ENCODE peak calls at places on chromosomes 16 and 17, in eight cellular contexts. U is BE2C, L is AG04450, M is neural progenitor cell, R is left ventricle myocardium inferior, D is astrocyte of the cerebellum, S is mammary epithelial cell, X is bronchial epithelial cell. F is an unnamed sample.

GRCh38 chr17:45050680-45051059 is 762 bp downstream of the DCAKD start:
- DNase-seq in U (no peak), L (no peak), M (peak; percentile 45), R (no peak), D (no peak), S (peak; percentile 65), X (no peak), F (no peak)

GRCh38 chr16:14302031-14302398 is 230.9 kb downstream of the MRTFB start:
- DNase-seq in U (peak; percentile 78), L (no peak), M (peak; percentile 82), R (peak; percentile 66), D (no peak), S (peak; percentile 74), X (peak; percentile 27), F (no peak)

GRCh38 chr17:34613064-34614019 is 34.0 kb downstream of the TMEM132E start:
- DNase-seq in U (peak; percentile 83), L (no peak), M (peak; percentile 65), R (no peak), D (no peak), S (no peak), X (peak; percentile 42), F (no peak)

GRCh38 chr16:1197237-1197866 is 27.7 kb downstream of the TPSG1 start:
- DNase-seq in U (no peak), L (no peak), M (no peak), R (no peak), D (no peak), S (no peak), X (no peak), F (no peak)

GRCh38 chr17:83191388-83192160 is 112.2 kb downstream of the METRNL start:
- DNase-seq in U (no peak), L (no peak), M (no peak), R (no peak), D (no peak), S (no peak), X (no peak), F (no peak)

GRCh38 chr16:20243731-20244281 is 83.5 kb downstream of the GP2 start:
- DNase-seq in U (no peak), L (no peak), M (no peak), R (no peak), D (no peak), S (no peak), X (no peak), F (no peak)

GRCh38 chr17:82935944-82936767 is 96.3 kb upstream of the ZNF750 start:
- DNase-seq in U (no peak), L (no peak), M (peak; percentile 63), R (peak; percentile 11), D (no peak), S (no peak), X (no peak), F (no peak)

GRCh38 chr17:45111838-45112237 is 20.5 kb downstream of the PLCD3 start:
- DNase-seq in U (no peak), L (no peak), M (no peak), R (no peak), D (no peak), S (no peak), X (no peak), F (no peak)

GRCh38 chr16:31131416-31131815 is 4.1 kb downstream of the PRSS8 start:
- DNase-seq in U (no peak), L (no peak), M (no peak), R (no peak), D (no peak), S (no peak), X (no peak), F (no peak)

GRCh38 chr17:40290629-40291296 is 3.1 kb downstream of the CDC6 start:
- DNase-seq in U (peak; percentile 74), L (peak; percentile 88), M (peak; percentile 70), R (no peak), D (peak; percentile 83), S (peak; percentile 88), X (peak; percentile 94), F (peak; percentile 70)

GRCh38 chr17:47636273-47637030 is 13.3 kb upstream of the KPNB1 start:
- DNase-seq in U (no peak), L (no peak), M (no peak), R (no peak), D (no peak), S (no peak), X (no peak), F (no peak)

GRCh38 chr16:84933774-84934571 is 77.4 kb downstream of the ZDHHC7 start:
- DNase-seq in U (no peak), L (no peak), M (no peak), R (peak; percentile 88), D (no peak), S (no peak), X (no peak), F (no peak)

GRCh38 chr16:80518436-80518835 is 22.4 kb upstream of the DYNLRB2 start:
- DNase-seq in U (no peak), L (no peak), M (no peak), R (no peak), D (no peak), S (peak; percentile 60), X (peak; percentile 50), F (no peak)

DNA sequence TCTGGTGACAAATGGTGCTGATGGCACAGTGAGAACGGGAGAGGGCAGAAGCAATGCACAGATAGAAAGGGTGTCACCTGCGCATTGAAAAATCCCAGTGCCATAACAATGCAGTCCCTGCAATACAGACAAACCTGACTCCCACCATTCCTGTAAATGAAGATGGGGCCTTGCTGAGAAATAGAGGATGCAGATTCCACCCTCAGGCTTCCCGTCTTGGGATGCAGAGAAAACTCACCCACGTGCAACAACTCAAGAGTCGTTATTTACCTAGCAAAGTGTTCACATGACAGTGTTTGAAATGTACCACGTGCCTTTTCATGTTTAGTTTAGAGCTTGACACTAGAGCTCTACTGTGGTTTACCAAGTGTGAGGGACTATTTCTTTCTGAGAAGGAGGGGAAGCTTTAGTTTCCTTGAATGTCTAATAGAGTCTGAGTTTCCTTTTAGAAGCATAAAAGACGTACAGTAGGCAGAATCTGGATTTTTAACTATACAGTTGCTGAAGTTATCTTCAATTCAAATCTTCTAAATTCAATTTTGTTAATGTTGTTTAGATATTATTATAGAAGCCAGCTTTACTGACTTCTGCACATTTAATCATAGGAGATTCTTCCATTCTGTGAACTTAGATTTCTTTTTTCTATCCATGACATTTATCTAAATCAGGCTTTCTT is 35.6 kb downstream of the WWOX start:
- DNase-seq in U (no peak), L (no peak), M (no peak), R (no peak), D (no peak), S (no peak), X (no peak), F (no peak)
- TF ChIP-seq CTCF in U (no peak), L (no peak), M (no peak), R (no peak), D (no peak), S (no peak), X (no peak), F (no peak)

DNA sequence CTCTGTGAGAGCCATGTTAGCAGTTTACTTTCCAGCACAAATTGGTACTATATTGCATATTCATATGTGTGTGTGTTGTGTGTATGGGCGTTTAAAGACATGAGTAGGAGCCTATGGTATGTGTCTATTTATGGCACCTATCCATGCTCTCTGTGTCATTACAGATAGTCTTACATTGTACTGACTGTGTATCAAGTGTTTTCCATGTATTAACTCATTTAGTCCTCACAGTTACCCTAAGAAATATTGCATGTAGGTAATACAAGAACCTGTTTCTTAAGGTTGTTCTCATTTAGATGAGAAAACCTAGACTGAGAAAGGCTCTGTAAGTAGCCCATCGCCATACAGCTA is 1.6 kb downstream of the ALG1 start:
- DNase-seq in U (no peak), L (no peak), M (no peak), R (no peak), D (no peak), S (no peak), X (peak; percentile 50), F (no peak)
- H3K4me3 ChIP-seq in U (no peak overlapping the region), L (no peak overlapping the region), M (no peak overlapping the region), R (no peak overlapping the region), D (no peak overlapping the region), S (no peak overlapping the region), X (no peak overlapping the region), F (no peak overlapping the region)

DNA sequence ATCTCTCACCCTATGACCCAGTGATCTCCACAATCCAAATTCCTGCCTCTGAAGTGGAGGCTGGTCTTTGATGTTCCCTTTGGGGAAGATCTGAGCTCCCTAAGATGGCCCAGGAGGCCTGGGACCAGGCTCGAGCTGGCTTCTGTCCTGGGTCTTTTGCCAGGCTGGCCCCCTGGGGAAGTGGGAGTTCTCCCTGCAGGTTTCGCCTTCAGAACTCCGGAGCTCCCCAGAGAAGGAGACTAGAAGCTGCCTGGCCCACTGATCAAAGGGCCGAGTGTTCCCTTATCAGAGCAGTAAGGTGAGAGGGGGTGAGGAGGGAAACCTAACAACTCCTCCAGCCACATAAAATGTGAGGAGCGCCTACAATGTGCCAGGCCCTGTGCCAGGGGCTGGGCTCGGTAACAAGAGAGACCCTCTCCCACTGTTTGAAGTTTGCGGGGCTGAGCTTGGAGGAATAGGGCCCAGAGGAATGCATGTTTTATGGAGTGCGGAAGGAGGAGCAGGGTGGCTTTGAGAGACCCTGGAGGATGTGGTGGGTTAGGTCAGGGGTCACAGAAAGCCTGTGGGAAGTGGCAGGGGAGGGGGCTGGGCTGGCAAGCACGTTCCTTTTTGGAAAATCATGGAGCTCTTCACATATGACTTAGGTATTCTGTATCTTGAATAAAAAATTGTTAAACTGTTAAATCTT is 147.2 kb downstream of the IRF8 start:
- DNase-seq in U (no peak), L (no peak), M (no peak), R (no peak), D (no peak), S (no peak), X (no peak), F (no peak)
- TF ChIP-seq CTCF in U (no peak), L (no peak), M (no peak), R (no peak), D (no peak), S (no peak), X (no peak), F (no peak)

GRCh38 chr16:10967981-10968380 is 23.6 kb downstream of the CLEC16A start:
- DNase-seq in U (peak; percentile 46), L (no peak), M (no peak), R (no peak), D (no peak), S (no peak), X (no peak), F (no peak)

GRCh38 chr16:10966129-10966528 is 21.8 kb downstream of the CLEC16A start:
- DNase-seq in U (no peak), L (no peak), M (no peak), R (no peak), D (no peak), S (no peak), X (no peak), F (no peak)

GRCh38 chr16:10964039-10964890 is 19.9 kb downstream of the CLEC16A start:
- DNase-seq in U (peak; percentile 85), L (peak; percentile 65), M (peak; percentile 90), R (peak; percentile 79), D (peak; percentile 57), S (peak; percentile 77), X (peak; percentile 59), F (no peak)

GRCh38 chr16:10965440-10966039 is 21.2 kb downstream of the CLEC16A start:
- DNase-seq in U (no peak), L (no peak), M (no peak), R (no peak), D (no peak), S (no peak), X (no peak), F (no peak)

DNA sequence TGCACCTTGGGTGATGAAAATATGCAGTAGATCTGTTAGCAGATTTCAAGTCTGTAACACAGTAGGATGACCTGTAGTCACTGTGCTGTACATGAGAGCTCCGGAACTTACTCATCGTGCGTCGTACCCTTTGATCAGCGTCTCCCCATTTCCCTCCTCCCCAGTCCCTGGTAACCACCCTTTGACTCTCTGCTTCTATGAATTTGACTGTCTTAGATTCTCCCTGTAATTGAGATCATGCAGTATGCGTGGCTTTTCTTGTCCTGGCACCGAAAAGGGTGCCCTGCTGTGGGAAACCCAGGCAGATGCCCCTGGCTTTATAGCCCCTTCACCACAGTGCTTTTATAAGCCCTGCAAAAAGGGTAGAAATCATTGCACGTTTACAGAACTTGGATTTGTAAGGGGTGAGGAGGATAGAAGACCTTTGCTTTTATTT is 20.5 kb downstream of the CLEC16A start:
- DNase-seq in U (no peak), L (no peak), M (no peak), R (no peak), D (no peak), S (no peak), X (no peak), F (no peak)
- H3K4me3 ChIP-seq in U (no peak overlapping the region), L (no peak overlapping the region), M (no peak overlapping the region), R (no peak overlapping the region), D (no peak overlapping the region), S (no peak overlapping the region), X (no peak overlapping the region), F (no peak overlapping the region)